ENCODE peak calls at places on chromosome 18, in seven cellular contexts. One of them, this sample, is unnamed.

GRCh38 chr18:8634508-8634907 is 25.3 kb downstream of the RAB12 start:
- DNase-seq in cardiac septum: no peak
- DNase-seq in NCI-H187 treated with DMSO at 0.1 percent for 48 hours: no peak
- DNase-seq in pancreas: no peak
- DNase-seq in LoVo: no peak
- DNase-seq in astrocyte of the spinal cord: no peak
- DNase-seq in hippocampal formation: no peak
- DNase-seq in this sample: no peak

GRCh38 chr18:45785015-45785597 is 40.4 kb upstream of the SIGLEC15 start:
- DNase-seq in NCI-H187 treated with DMSO at 0.1 percent for 48 hours: no peak
- DNase-seq in astrocyte of the spinal cord: peak
- DNase-seq in LoVo: no peak
- DNase-seq in cardiac septum: no peak
- DNase-seq in pancreas: no peak
- DNase-seq in hippocampal formation: no peak
- DNase-seq in this sample: no peak

GRCh38 chr18:31508781-31509180 is 10.8 kb downstream of the DSG2 start:
- DNase-seq in astrocyte of the spinal cord: no peak
- DNase-seq in pancreas: no peak
- DNase-seq in LoVo: peak
- DNase-seq in cardiac septum: no peak
- DNase-seq in hippocampal formation: no peak
- DNase-seq in NCI-H187 treated with DMSO at 0.1 percent for 48 hours: no peak
- DNase-seq in this sample: no peak

GRCh38 chr18:50665519-50665918 is 105.6 kb downstream of the MAPK4 start:
- DNase-seq in hippocampal formation: no peak
- DNase-seq in pancreas: no peak
- DNase-seq in cardiac septum: peak
- DNase-seq in NCI-H187 treated with DMSO at 0.1 percent for 48 hours: no peak
- DNase-seq in astrocyte of the spinal cord: no peak
- DNase-seq in LoVo: no peak
- DNase-seq in this sample: no peak

GRCh38 chr18:57631697-57632096 is 10.1 kb upstream of the NARS1 start:
- DNase-seq in hippocampal formation: no peak
- DNase-seq in cardiac septum: no peak
- DNase-seq in LoVo: no peak
- DNase-seq in astrocyte of the spinal cord: no peak
- DNase-seq in pancreas: no peak
- DNase-seq in NCI-H187 treated with DMSO at 0.1 percent for 48 hours: no peak
- DNase-seq in this sample: no peak

GRCh38 chr18:57466745-57467144 is 31.6 kb downstream of the ONECUT2 start:
- DNase-seq in astrocyte of the spinal cord: no peak
- DNase-seq in hippocampal formation: no peak
- DNase-seq in cardiac septum: no peak
- DNase-seq in NCI-H187 treated with DMSO at 0.1 percent for 48 hours: no peak
- DNase-seq in LoVo: no peak
- DNase-seq in pancreas: no peak
- DNase-seq in this sample: no peak

GRCh38 chr18:49858309-49859005 is 45.1 kb upstream of the ACAA2 start:
- DNase-seq in pancreas: peak
- DNase-seq in hippocampal formation: peak
- DNase-seq in NCI-H187 treated with DMSO at 0.1 percent for 48 hours: no peak
- DNase-seq in LoVo: peak
- DNase-seq in astrocyte of the spinal cord: peak
- DNase-seq in cardiac septum: peak
- DNase-seq in this sample: peak

GRCh38 chr18:42192251-42193248 is 237.5 kb downstream of the PIK3C3 start:
- DNase-seq in pancreas: no peak
- DNase-seq in hippocampal formation: no peak
- DNase-seq in cardiac septum: no peak
- DNase-seq in LoVo: no peak
- DNase-seq in astrocyte of the spinal cord: peak
- DNase-seq in NCI-H187 treated with DMSO at 0.1 percent for 48 hours: no peak
- DNase-seq in this sample: no peak

GRCh38 chr18:78596794-78597193 is 382.8 kb upstream of the SALL3 start:
- DNase-seq in pancreas: no peak
- DNase-seq in astrocyte of the spinal cord: no peak
- DNase-seq in hippocampal formation: no peak
- DNase-seq in NCI-H187 treated with DMSO at 0.1 percent for 48 hours: no peak
- DNase-seq in cardiac septum: peak
- DNase-seq in LoVo: no peak
- DNase-seq in this sample: no peak

GRCh38 chr18:63440219-63440618 is 17.9 kb upstream of the VPS4B start:
- DNase-seq in hippocampal formation: no peak
- DNase-seq in astrocyte of the spinal cord: no peak
- DNase-seq in pancreas: no peak
- DNase-seq in cardiac septum: no peak
- DNase-seq in LoVo: no peak
- DNase-seq in NCI-H187 treated with DMSO at 0.1 percent for 48 hours: no peak
- DNase-seq in this sample: no peak

GRCh38 chr18:57951110-57951796 is 92.8 kb upstream of the NEDD4L start:
- DNase-seq in LoVo: no peak
- DNase-seq in pancreas: no peak
- DNase-seq in NCI-H187 treated with DMSO at 0.1 percent for 48 hours: no peak
- DNase-seq in hippocampal formation: no peak
- DNase-seq in astrocyte of the spinal cord: no peak
- DNase-seq in cardiac septum: no peak
- DNase-seq in this sample: no peak

GRCh38 chr18:74990563-74991081 is 218.3 kb downstream of the PTGR3 start:
- DNase-seq in pancreas: no peak
- DNase-seq in hippocampal formation: no peak
- DNase-seq in LoVo: no peak
- DNase-seq in cardiac septum: no peak
- DNase-seq in astrocyte of the spinal cord: peak
- DNase-seq in NCI-H187 treated with DMSO at 0.1 percent for 48 hours: no peak
- DNase-seq in this sample: no peak

GRCh38 chr18:53796042-53796729 is 428.3 kb downstream of the MBD2 start:
- DNase-seq in cardiac septum: no peak
- DNase-seq in NCI-H187 treated with DMSO at 0.1 percent for 48 hours: no peak
- DNase-seq in pancreas: no peak
- DNase-seq in astrocyte of the spinal cord: peak
- DNase-seq in hippocampal formation: no peak
- DNase-seq in LoVo: peak
- DNase-seq in this sample: no peak

GRCh38 chr18:80229766-80230745 is 17.3 kb downstream of the PARD6G start:
- DNase-seq in NCI-H187 treated with DMSO at 0.1 percent for 48 hours: no peak
- DNase-seq in LoVo: no peak
- DNase-seq in astrocyte of the spinal cord: no peak
- DNase-seq in pancreas: no peak
- DNase-seq in cardiac septum: no peak
- DNase-seq in hippocampal formation: no peak
- DNase-seq in this sample: no peak

GRCh38 chr18:48851563-48851962 is 99.2 kb downstream of the SMAD7 start:
- DNase-seq in astrocyte of the spinal cord: no peak
- DNase-seq in pancreas: no peak
- DNase-seq in hippocampal formation: peak
- DNase-seq in cardiac septum: peak
- DNase-seq in LoVo: no peak
- DNase-seq in NCI-H187 treated with DMSO at 0.1 percent for 48 hours: no peak
- DNase-seq in this sample: no peak

GRCh38 chr18:8989017-8989416 is 113.5 kb upstream of the NDUFV2 start:
- DNase-seq in pancreas: no peak
- DNase-seq in cardiac septum: no peak
- DNase-seq in NCI-H187 treated with DMSO at 0.1 percent for 48 hours: no peak
- DNase-seq in astrocyte of the spinal cord: no peak
- DNase-seq in LoVo: no peak
- DNase-seq in hippocampal formation: no peak
- DNase-seq in this sample: no peak

GRCh38 chr18:22465859-22466602 is 48.3 kb upstream of the CTAGE1 start:
- DNase-seq in astrocyte of the spinal cord: peak
- DNase-seq in hippocampal formation: no peak
- DNase-seq in LoVo: peak
- DNase-seq in pancreas: no peak
- DNase-seq in cardiac septum: no peak
- DNase-seq in NCI-H187 treated with DMSO at 0.1 percent for 48 hours: no peak
- DNase-seq in this sample: no peak

GRCh38 chr18:43919565-43919964 is 642.3 kb upstream of the SYT4 start:
- DNase-seq in astrocyte of the spinal cord: no peak
- DNase-seq in NCI-H187 treated with DMSO at 0.1 percent for 48 hours: no peak
- DNase-seq in LoVo: no peak
- DNase-seq in pancreas: no peak
- DNase-seq in cardiac septum: no peak
- DNase-seq in hippocampal formation: no peak
- DNase-seq in this sample: peak

GRCh38 chr18:66993492-66993891 is 389.6 kb upstream of the CDH19 start:
- DNase-seq in cardiac septum: no peak
- DNase-seq in NCI-H187 treated with DMSO at 0.1 percent for 48 hours: no peak
- DNase-seq in astrocyte of the spinal cord: no peak
- DNase-seq in hippocampal formation: no peak
- DNase-seq in pancreas: no peak
- DNase-seq in LoVo: peak
- DNase-seq in this sample: peak

GRCh38 chr18:14117611-14118010 is 14.6 kb downstream of the ZNF519 start:
- DNase-seq in LoVo: no peak
- DNase-seq in cardiac septum: no peak
- DNase-seq in NCI-H187 treated with DMSO at 0.1 percent for 48 hours: no peak
- DNase-seq in pancreas: no peak
- DNase-seq in astrocyte of the spinal cord: peak
- DNase-seq in hippocampal formation: no peak
- DNase-seq in this sample: no peak

GRCh38 chr18:30622635-30623034 is 419.9 kb downstream of the DSC3 start:
- DNase-seq in NCI-H187 treated with DMSO at 0.1 percent for 48 hours: no peak
- DNase-seq in astrocyte of the spinal cord: no peak
- DNase-seq in cardiac septum: no peak
- DNase-seq in pancreas: no peak
- DNase-seq in LoVo: no peak
- DNase-seq in hippocampal formation: no peak
- DNase-seq in this sample: no peak

GRCh38 chr18:58183226-58183625 is 139.2 kb downstream of the NEDD4L start:
- DNase-seq in pancreas: no peak
- DNase-seq in cardiac septum: no peak
- DNase-seq in LoVo: no peak
- DNase-seq in hippocampal formation: no peak
- DNase-seq in astrocyte of the spinal cord: no peak
- DNase-seq in NCI-H187 treated with DMSO at 0.1 percent for 48 hours: peak
- DNase-seq in this sample: peak

GRCh38 chr18:22223263-22223960 is 54.0 kb downstream of the GATA6 start:
- DNase-seq in cardiac septum: peak
- DNase-seq in pancreas: peak
- DNase-seq in NCI-H187 treated with DMSO at 0.1 percent for 48 hours: no peak
- DNase-seq in hippocampal formation: no peak
- DNase-seq in LoVo: peak
- DNase-seq in astrocyte of the spinal cord: peak
- DNase-seq in this sample: no peak

GRCh38 chr18:6752200-6752873 is 22.8 kb downstream of the ARHGAP28 start:
- DNase-seq in hippocampal formation: no peak
- DNase-seq in pancreas: no peak
- DNase-seq in cardiac septum: no peak
- DNase-seq in astrocyte of the spinal cord: peak
- DNase-seq in LoVo: no peak
- DNase-seq in NCI-H187 treated with DMSO at 0.1 percent for 48 hours: no peak
- DNase-seq in this sample: no peak

GRCh38 chr18:23828426-23828825 is 139.2 kb downstream of the LAMA3 start:
- DNase-seq in LoVo: peak
- DNase-seq in pancreas: no peak
- DNase-seq in NCI-H187 treated with DMSO at 0.1 percent for 48 hours: no peak
- DNase-seq in cardiac septum: no peak
- DNase-seq in hippocampal formation: no peak
- DNase-seq in astrocyte of the spinal cord: peak
- DNase-seq in this sample: no peak

GRCh38 chr18:63762518-63762917 is 12.7 kb upstream of the SERPINB7 start:
- DNase-seq in NCI-H187 treated with DMSO at 0.1 percent for 48 hours: no peak
- DNase-seq in pancreas: no peak
- DNase-seq in LoVo: no peak
- DNase-seq in astrocyte of the spinal cord: peak
- DNase-seq in cardiac septum: no peak
- DNase-seq in hippocampal formation: no peak
- DNase-seq in this sample: no peak

GRCh38 chr18:55577812-55578539 is 10.0 kb downstream of the TCF4 start:
- DNase-seq in hippocampal formation: no peak
- DNase-seq in cardiac septum: no peak
- DNase-seq in NCI-H187 treated with DMSO at 0.1 percent for 48 hours: no peak
- DNase-seq in astrocyte of the spinal cord: no peak
- DNase-seq in LoVo: no peak
- DNase-seq in pancreas: no peak
- DNase-seq in this sample: no peak

GRCh38 chr18:48983793-48984437 is 33.1 kb upstream of the SMAD7 start:
- DNase-seq in astrocyte of the spinal cord: no peak
- DNase-seq in NCI-H187 treated with DMSO at 0.1 percent for 48 hours: no peak
- DNase-seq in hippocampal formation: no peak
- DNase-seq in LoVo: peak
- DNase-seq in pancreas: peak
- DNase-seq in cardiac septum: no peak
- DNase-seq in this sample: no peak

GRCh38 chr18:57901819-57902600 is 98.9 kb upstream of the ATP8B1 start:
- DNase-seq in NCI-H187 treated with DMSO at 0.1 percent for 48 hours: no peak
- DNase-seq in cardiac septum: no peak
- DNase-seq in LoVo: peak
- DNase-seq in pancreas: no peak
- DNase-seq in hippocampal formation: no peak
- DNase-seq in astrocyte of the spinal cord: no peak
- DNase-seq in this sample: no peak

GRCh38 chr18:57806891-57807280 is 3.8 kb upstream of the ATP8B1 start:
- DNase-seq in NCI-H187 treated with DMSO at 0.1 percent for 48 hours: no peak
- DNase-seq in cardiac septum: no peak
- DNase-seq in astrocyte of the spinal cord: peak
- DNase-seq in hippocampal formation: no peak
- DNase-seq in pancreas: no peak
- DNase-seq in LoVo: peak
- DNase-seq in this sample: no peak

This sample was measured in LNCaP clone FGC.